ENCODE peak calls at places on chromosomes 4 and X, in eight cellular contexts. N is GM04503; Q is hepatic stellate cell; Z is AML-193; A is stimulated activated CD8-positive, alpha-beta memory T cell treated with anti-CD3 and anti-CD28 coated beads, Interleukin-4, amount 100 ng/mL, for 4 hours; T is aorta; G is NCI-H1092; J is naive thymus-derived CD4-positive, alpha-beta T cell. R is an unnamed sample.

GRCh38 chr4:154119317-154119716 is 330.4 kb upstream of the SFRP2 start:
- DNase-seq in N (no peak), Q (no peak), G (no peak), J (no peak), Z (peak), T (no peak), A (no peak), R (no peak)

GRCh38 chr4:93183589-93183988 is 645.0 kb upstream of the ATOH1 start:
- DNase-seq in A (no peak), Q (no peak), T (no peak), J (no peak), G (peak), Z (no peak), N (no peak), R (no peak)

GRCh38 chrX:136708348-136708747 is 60.4 kb downstream of the CD40LG start:
- DNase-seq in Z (no peak), G (no peak), A (no peak), Q (no peak), T (no peak), J (no peak), N (no peak), R (no peak)

GRCh38 chrX:111616786-111617185 is 64.2 kb upstream of the ALG13 start:
- DNase-seq in G (no peak), T (no peak), A (no peak), Z (no peak), Q (no peak), J (no peak), N (no peak), R (no peak)

GRCh38 chr4:54879576-54879975 is 221.8 kb downstream of the KIT start:
- DNase-seq in A (no peak), G (no peak), Q (peak), N (no peak), J (no peak), T (no peak), Z (no peak), R (peak)

GRCh38 chr4:6582889-6583504 is 8.0 kb downstream of the MAN2B2 start:
- DNase-seq in G (no peak), A (no peak), J (no peak), N (no peak), T (no peak), Q (peak), Z (no peak), R (no peak)

GRCh38 chrX:40922307-40922706 is 162.9 kb upstream of the USP9X start:
- DNase-seq in N (no peak), A (no peak), T (no peak), J (no peak), G (no peak), Q (no peak), Z (no peak), R (no peak)

GRCh38 chr4:188015025-188015778 is 19.6 kb downstream of the ZFP42 start:
- DNase-seq in J (no peak), N (no peak), A (no peak), Q (no peak), G (no peak), T (no peak), Z (no peak), R (no peak)

GRCh38 chr4:33714971-33715370 is 2529.3 kb downstream of the ARAP2 start:
- DNase-seq in Q (no peak), N (no peak), G (no peak), A (no peak), T (no peak), Z (no peak), J (no peak), R (no peak)

GRCh38 chrX:46220822-46221221 is 324.4 kb downstream of the ZNF674 start:
- DNase-seq in N (no peak), Z (no peak), G (no peak), J (no peak), T (no peak), A (no peak), Q (no peak), R (no peak)

GRCh38 chr4:113452868-113453620 is 308.5 kb downstream of the CAMK2D start:
- DNase-seq in J (no peak), T (no peak), A (no peak), Z (no peak), N (no peak), G (no peak), Q (no peak), R (no peak)

GRCh38 chr4:53990641-53991040 is 73.8 kb downstream of the CHIC2 start:
- DNase-seq in Z (no peak), G (no peak), Q (no peak), T (no peak), A (no peak), J (no peak), N (no peak), R (no peak)

GRCh38 chr4:53483250-53483649 is 105.8 kb downstream of the FIP1L1 start:
- DNase-seq in G (no peak), J (no peak), T (no peak), N (no peak), Q (no peak), A (no peak), Z (no peak), R (no peak)

GRCh38 chr4:102552781-102553180 is 51.6 kb downstream of the NFKB1 start:
- DNase-seq in A (no peak), G (no peak), N (no peak), Q (no peak), J (no peak), Z (no peak), T (no peak), R (no peak)

GRCh38 chr4:72375050-72375736 is 193.8 kb downstream of the ADAMTS3 start:
- DNase-seq in N (peak), Z (no peak), A (no peak), T (no peak), J (no peak), Q (no peak), G (no peak), R (peak)

GRCh38 chr4:182202650-182203049 is 40.6 kb upstream of the TENM3 start:
- DNase-seq in Z (no peak), T (no peak), G (no peak), N (no peak), Q (no peak), A (no peak), J (no peak), R (no peak)

GRCh38 chrX:100381613-100382012 is 28.5 kb downstream of the PCDH19 start:
- DNase-seq in J (no peak), A (no peak), Q (no peak), Z (no peak), T (no peak), G (no peak), N (no peak), R (no peak)

GRCh38 chr4:173801361-173801760 is 271.3 kb upstream of the HAND2 start:
- DNase-seq in Q (no peak), T (no peak), Z (no peak), G (no peak), N (no peak), J (no peak), A (no peak), R (no peak)

GRCh38 chr4:168560184-168560834 is 63.5 kb downstream of the PALLD start:
- DNase-seq in Q (no peak), J (no peak), G (peak), Z (no peak), T (no peak), A (no peak), N (no peak), R (no peak)

GRCh38 chr4:49032440-49033161 is 46.5 kb downstream of the CWH43 start:
- DNase-seq in J (no peak), A (no peak), N (no peak), T (no peak), Q (no peak), G (peak), Z (peak), R (peak)

GRCh38 chr4:123415977-123416376 is 19.4 kb downstream of the SPRY1 start:
- DNase-seq in N (peak), T (peak), A (peak), Z (peak), G (no peak), Q (no peak), J (no peak), R (no peak)

GRCh38 chrX:44012484-44013096 is 39.4 kb upstream of the NDP start:
- DNase-seq in T (no peak), Q (no peak), G (no peak), Z (peak), N (peak), J (no peak), A (peak), R (peak)

GRCh38 chrX:150049647-150050046 is 111.4 kb upstream of the EOLA2 start:
- DNase-seq in Q (no peak), J (no peak), N (no peak), A (no peak), G (no peak), T (no peak), Z (no peak), R (no peak)

GRCh38 chr4:53644607-53645006 is 53.3 kb upstream of the LNX1 start:
- DNase-seq in Q (no peak), N (no peak), J (no peak), G (no peak), T (no peak), A (no peak), Z (no peak), R (no peak)

GRCh38 chr4:76197971-76198410 is 15.6 kb downstream of the SCARB2 start:
- DNase-seq in J (no peak), A (no peak), Z (no peak), G (peak), Q (no peak), T (no peak), N (no peak), R (no peak)

GRCh38 chrX:67619253-67619652 is 75.4 kb downstream of the AR start:
- DNase-seq in T (no peak), A (no peak), N (no peak), Q (no peak), J (no peak), G (no peak), Z (no peak), R (no peak)

R was measured in GM04504.